ENCODE peak calls at places on chromosomes 1 and 21, in four cellular contexts. One of them, this sample, is unnamed.

GRCh38 chr1:64516803-64517568 is 47.1 kb downstream of the CACHD1 start:
- DNase-seq in uterus: no peak
- DNase-seq in RWPE1: peak
- DNase-seq in neural crest cell: no peak
- DNase-seq in this sample: no peak

GRCh38 chr1:85314726-85315125 is 38.3 kb upstream of the BCL10 start:
- DNase-seq in uterus: no peak
- DNase-seq in RWPE1: no peak
- DNase-seq in neural crest cell: no peak
- DNase-seq in this sample: no peak

GRCh38 chr1:3712573-3713535 is 39.4 kb upstream of the CCDC27 start:
- DNase-seq in uterus: no peak
- DNase-seq in RWPE1: no peak
- DNase-seq in neural crest cell: no peak
- DNase-seq in this sample: no peak

GRCh38 chr21:42373181-42373907 is 7.0 kb upstream of the TFF1 start:
- DNase-seq in uterus: no peak
- DNase-seq in RWPE1: no peak
- DNase-seq in neural crest cell: no peak
- DNase-seq in this sample: no peak

GRCh38 chr21:45377325-45377709 is 27.6 kb upstream of the COL18A1 start:
- DNase-seq in uterus: no peak
- DNase-seq in RWPE1: no peak
- DNase-seq in neural crest cell: no peak
- DNase-seq in this sample: no peak

GRCh38 chr1:169345500-169345899 is 22.1 kb downstream of the NME7 start:
- DNase-seq in uterus: no peak
- DNase-seq in RWPE1: no peak
- DNase-seq in neural crest cell: no peak
- DNase-seq in this sample: no peak

GRCh38 chr1:205916541-205916940 is 26.7 kb downstream of the SLC26A9 start:
- DNase-seq in uterus: no peak
- DNase-seq in RWPE1: no peak
- DNase-seq in neural crest cell: no peak
- DNase-seq in this sample: no peak

GRCh38 chr21:45611296-45611695 is 32.2 kb upstream of the PCBP3 start:
- DNase-seq in uterus: no peak
- DNase-seq in RWPE1: no peak
- DNase-seq in neural crest cell: no peak
- DNase-seq in this sample: no peak

GRCh38 chr1:235100124-235100801 is 28.4 kb downstream of the TOMM20 start:
- DNase-seq in uterus: no peak
- DNase-seq in RWPE1: no peak
- DNase-seq in neural crest cell: no peak
- DNase-seq in this sample: no peak

GRCh38 chr21:39073717-39074116 is 109.5 kb downstream of the PSMG1 start:
- DNase-seq in uterus: no peak
- DNase-seq in RWPE1: no peak
- DNase-seq in neural crest cell: no peak
- DNase-seq in this sample: no peak

GRCh38 chr1:65993047-65993363 is 200.3 kb downstream of the PDE4B start:
- DNase-seq in uterus: no peak
- DNase-seq in RWPE1: no peak
- DNase-seq in neural crest cell: no peak
- DNase-seq in this sample: no peak

GRCh38 chr1:29709711-29710169 is 473.4 kb downstream of the PTPRU start:
- DNase-seq in uterus: no peak
- DNase-seq in RWPE1: peak
- DNase-seq in neural crest cell: no peak
- DNase-seq in this sample: no peak

GRCh38 chr1:21909787-21910503 is 27.2 kb downstream of the HSPG2 start:
- DNase-seq in uterus: peak
- DNase-seq in RWPE1: no peak
- DNase-seq in neural crest cell: peak
- DNase-seq in this sample: no peak

GRCh38 chr1:17236779-17237601 is 11.9 kb upstream of the PADI3 start:
- DNase-seq in uterus: peak
- DNase-seq in RWPE1: peak
- DNase-seq in neural crest cell: peak
- DNase-seq in this sample: peak

GRCh38 chr1:8354038-8354437 is 36.1 kb downstream of the SLC45A1 start:
- DNase-seq in uterus: no peak
- DNase-seq in RWPE1: no peak
- DNase-seq in neural crest cell: no peak
- DNase-seq in this sample: no peak

GRCh38 chr1:220325306-220325995 is 53.2 kb upstream of the RAB3GAP2 start:
- DNase-seq in uterus: no peak
- DNase-seq in RWPE1: no peak
- DNase-seq in neural crest cell: no peak
- DNase-seq in this sample: no peak

GRCh38 chr1:240385551-240385950 is 226.4 kb downstream of the GREM2 start:
- DNase-seq in uterus: no peak
- DNase-seq in RWPE1: no peak
- DNase-seq in neural crest cell: no peak
- DNase-seq in this sample: no peak

GRCh38 chr1:152495066-152495675 is 15.4 kb upstream of the LCE5A start:
- DNase-seq in uterus: no peak
- DNase-seq in RWPE1: no peak
- DNase-seq in neural crest cell: no peak
- DNase-seq in this sample: no peak

GRCh38 chr1:29176567-29176966 is 5.1 kb downstream of the SRSF4 start:
- DNase-seq in uterus: no peak
- DNase-seq in RWPE1: no peak
- DNase-seq in neural crest cell: no peak
- DNase-seq in this sample: no peak

GRCh38 chr1:226496616-226497015 is 51.9 kb upstream of the STUM start:
- DNase-seq in uterus: no peak
- DNase-seq in RWPE1: no peak
- DNase-seq in neural crest cell: no peak
- DNase-seq in this sample: no peak

GRCh38 chr1:241918879-241919278 is 38.7 kb upstream of the BECN2 start:
- DNase-seq in uterus: no peak
- DNase-seq in RWPE1: peak
- DNase-seq in neural crest cell: no peak
- DNase-seq in this sample: no peak

GRCh38 chr1:16145988-16146887 is 9.6 kb downstream of the EPHA2 start:
- DNase-seq in uterus: peak
- DNase-seq in RWPE1: peak
- DNase-seq in neural crest cell: peak
- DNase-seq in this sample: no peak

GRCh38 chr1:43235040-43235439 is 34.7 kb upstream of the TMEM125 start:
- DNase-seq in uterus: no peak
- DNase-seq in RWPE1: no peak
- DNase-seq in neural crest cell: no peak
- DNase-seq in this sample: no peak

GRCh38 chr1:67897270-67897949 is 64.1 kb upstream of the GNG12 start:
- DNase-seq in uterus: no peak
- DNase-seq in RWPE1: no peak
- DNase-seq in neural crest cell: no peak
- DNase-seq in this sample: no peak

GRCh38 chr21:21101911-21102310 is 103.7 kb downstream of the NCAM2 start:
- DNase-seq in uterus: no peak
- DNase-seq in RWPE1: peak
- DNase-seq in neural crest cell: peak
- DNase-seq in this sample: no peak

GRCh38 chr1:92326681-92327080 is 27.8 kb downstream of the RPAP2 start:
- DNase-seq in uterus: no peak
- DNase-seq in RWPE1: no peak
- DNase-seq in neural crest cell: no peak
- DNase-seq in this sample: no peak

GRCh38 chr1:189908113-189908512 is 569.6 kb downstream of the BRINP3 start:
- DNase-seq in uterus: no peak
- DNase-seq in RWPE1: no peak
- DNase-seq in neural crest cell: no peak
- DNase-seq in this sample: no peak

GRCh38 chr21:18191139-18191538 is 53.5 kb upstream of the CHODL start:
- DNase-seq in uterus: no peak
- DNase-seq in RWPE1: no peak
- DNase-seq in neural crest cell: no peak
- DNase-seq in this sample: no peak

GRCh38 chr1:173603056-173603591 is at the start of gene SLC9C2:
- DNase-seq in uterus: no peak
- DNase-seq in RWPE1: no peak
- DNase-seq in neural crest cell: no peak
- DNase-seq in this sample: no peak

GRCh38 chr1:178470411-178470960 is 26.3 kb downstream of the CLEC20A start:
- DNase-seq in uterus: no peak
- DNase-seq in RWPE1: peak
- DNase-seq in neural crest cell: no peak
- DNase-seq in this sample: no peak

GRCh38 chr1:156104861-156105546 is 9.5 kb upstream of the LMNA start:
- DNase-seq in uterus: no peak
- DNase-seq in RWPE1: no peak
- DNase-seq in neural crest cell: no peak
- DNase-seq in this sample: no peak

GRCh38 chr1:236156512-236157208 is 14.3 kb downstream of the GPR137B start:
- DNase-seq in uterus: no peak
- DNase-seq in RWPE1: no peak
- DNase-seq in neural crest cell: no peak
- DNase-seq in this sample: peak

GRCh38 chr1:52659356-52659755 is 26.4 kb downstream of the SHISAL2A start:
- DNase-seq in uterus: no peak
- DNase-seq in RWPE1: peak
- DNase-seq in neural crest cell: no peak
- DNase-seq in this sample: no peak

GRCh38 chr1:97204468-97204867 is 482.9 kb downstream of the PTBP2 start:
- DNase-seq in uterus: no peak
- DNase-seq in RWPE1: no peak
- DNase-seq in neural crest cell: no peak
- DNase-seq in this sample: no peak

GRCh38 chr1:205298191-205298994 is 23.2 kb downstream of the NUAK2 start:
- DNase-seq in uterus: no peak
- DNase-seq in RWPE1: peak
- DNase-seq in neural crest cell: no peak
- DNase-seq in this sample: no peak

GRCh38 chr1:59261537-59261936 is 35.4 kb upstream of the FGGY start:
- DNase-seq in uterus: peak
- DNase-seq in RWPE1: no peak
- DNase-seq in neural crest cell: no peak
- DNase-seq in this sample: no peak

GRCh38 chr1:17176306-17177061 is 28.4 kb upstream of the PADI1 start:
- DNase-seq in uterus: no peak
- DNase-seq in RWPE1: no peak
- DNase-seq in neural crest cell: no peak
- DNase-seq in this sample: no peak

DNA sequence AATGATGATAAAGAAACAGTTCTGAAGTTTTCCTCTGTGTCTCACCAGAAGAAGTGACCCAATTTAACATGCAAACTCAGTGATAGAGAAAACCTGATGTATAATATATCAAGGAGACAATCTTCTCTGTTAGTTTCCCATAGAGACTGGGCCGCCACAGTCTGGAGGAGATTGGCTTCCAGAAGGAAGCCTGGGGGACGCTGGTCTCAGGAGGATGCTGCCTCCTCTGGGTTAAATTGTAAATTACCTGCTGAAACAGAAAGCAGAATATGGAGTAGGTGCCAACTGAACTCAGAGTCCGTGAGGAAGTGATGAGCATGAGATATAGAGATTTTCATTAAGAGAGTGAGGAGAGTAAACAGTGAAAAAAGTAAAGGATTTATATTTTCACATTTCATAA is 15.8 kb downstream of the OR14I1 start:
- DNase-seq in uterus: no peak
- DNase-seq in RWPE1: no peak
- DNase-seq in neural crest cell: no peak
- DNase-seq in this sample: no peak
- TF ChIP-seq CTCF in uterus: no peak
- TF ChIP-seq CTCF in RWPE1: no peak
- TF ChIP-seq CTCF in neural crest cell: no peak
- TF ChIP-seq CTCF in this sample: peak

GRCh38 chr1:184425449-184426277 is 38.8 kb downstream of the C1orf21 start:
- DNase-seq in uterus: peak
- DNase-seq in RWPE1: peak
- DNase-seq in neural crest cell: no peak
- DNase-seq in this sample: no peak

GRCh38 chr1:184426278-184426674 is 39.4 kb downstream of the C1orf21 start:
- DNase-seq in uterus: no peak
- DNase-seq in RWPE1: no peak
- DNase-seq in neural crest cell: no peak
- DNase-seq in this sample: no peak

GRCh38 chr1:184427722-184428121 is 40.9 kb downstream of the C1orf21 start:
- DNase-seq in uterus: no peak
- DNase-seq in RWPE1: no peak
- DNase-seq in neural crest cell: no peak
- DNase-seq in this sample: no peak

GRCh38 chr1:184429342-184429741 is 42.5 kb downstream of the C1orf21 start:
- DNase-seq in uterus: no peak
- DNase-seq in RWPE1: no peak
- DNase-seq in neural crest cell: no peak
- DNase-seq in this sample: no peak

DNA sequence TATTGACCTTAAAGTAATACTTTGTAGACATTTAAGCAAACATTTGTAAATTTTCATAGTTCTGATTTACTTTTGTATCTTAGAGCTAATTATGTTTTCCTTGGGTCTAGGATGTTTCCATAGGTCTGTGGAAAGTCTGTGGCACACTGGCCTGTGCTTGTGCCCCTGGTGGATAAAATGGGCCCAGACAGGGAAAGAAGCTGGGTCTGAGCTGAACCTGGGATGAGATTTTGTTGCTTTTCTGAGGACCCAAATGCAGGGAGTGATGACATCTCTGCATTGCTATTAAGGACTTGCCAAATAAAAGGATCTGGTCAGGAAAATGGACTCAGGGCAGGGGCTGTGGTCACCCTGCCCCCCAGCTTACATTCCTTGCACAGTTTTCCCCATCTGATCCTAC is 41.8 kb downstream of the C1orf21 start:
- DNase-seq in uterus: no peak
- DNase-seq in RWPE1: no peak
- DNase-seq in neural crest cell: no peak
- DNase-seq in this sample: no peak
- TF ChIP-seq CTCF in uterus: no peak
- TF ChIP-seq CTCF in RWPE1: no peak
- TF ChIP-seq CTCF in neural crest cell: peak
- TF ChIP-seq CTCF in this sample: no peak

GRCh38 chr1:19344372-19344810 is 32.3 kb downstream of the SLC66A1 start:
- DNase-seq in uterus: peak
- DNase-seq in RWPE1: peak
- DNase-seq in neural crest cell: peak
- DNase-seq in this sample: peak
- TF ChIP-seq CTCF in uterus: peak
- TF ChIP-seq CTCF in RWPE1: peak
- TF ChIP-seq CTCF in neural crest cell: peak
- TF ChIP-seq CTCF in this sample: peak

GRCh38 chr1:108049083-108049819 is 84.3 kb upstream of the VAV3 start:
- DNase-seq in uterus: no peak
- DNase-seq in RWPE1: no peak
- DNase-seq in neural crest cell: peak
- DNase-seq in this sample: no peak
- TF ChIP-seq CTCF in uterus: no peak
- TF ChIP-seq CTCF in RWPE1: peak
- TF ChIP-seq CTCF in neural crest cell: peak
- TF ChIP-seq CTCF in this sample: peak

GRCh38 chr1:33256335-33256700 is at the start of gene ZNF362:
- DNase-seq in uterus: peak
- DNase-seq in RWPE1: peak
- DNase-seq in neural crest cell: peak
- DNase-seq in this sample: peak
- TF ChIP-seq CTCF in uterus: no peak
- TF ChIP-seq CTCF in RWPE1: no peak
- TF ChIP-seq CTCF in neural crest cell: no peak
- TF ChIP-seq CTCF in this sample: no peak

This sample was measured in CD4-positive, alpha-beta T cell.